ENCODE peak calls at places on chromosomes 5 and 9, in nine cellular contexts. D is GM12878, V is uterus, M is spleen, G is testis, Z is tibial nerve, I is ovary, R is transverse colon, K is stomach. F is an unnamed sample.
A peak's percentile ranks its signal among the peaks of the same experiment; 100 is the strongest.

GRCh38 chr9:98357921-98358535 is 102.6 kb upstream of the TBC1D2 start:
- DNase-seq in V (no peak), I (no peak), R (no peak), D (no peak), M (no peak), Z (no peak), K (no peak), G (no peak), F (no peak)

GRCh38 chr5:158819840-158820620 is 279.7 kb downstream of the EBF1 start:
- DNase-seq in Z (no peak), R (no peak), K (no peak), D (peak; percentile 77), I (no peak), V (no peak), M (no peak), G (no peak), F (no peak)

GRCh38 chr5:143002459-143003327 is 232.5 kb downstream of the ARHGAP26 start:
- DNase-seq in Z (no peak), D (peak; percentile 82), M (peak; percentile 74), V (no peak), I (no peak), G (no peak), K (peak; percentile 36), R (peak; percentile 54), F (no peak)

GRCh38 chr5:78776637-78777036 is 128.1 kb upstream of the LHFPL2 start:
- DNase-seq in I (no peak), M (no peak), G (no peak), K (no peak), Z (no peak), V (no peak), R (no peak), D (no peak), F (no peak)

GRCh38 chr9:136685792-136686533 is 1.3 kb downstream of the AGPAT2 start:
- DNase-seq in R (no peak), K (no peak), M (no peak), I (no peak), Z (no peak), G (no peak), D (no peak), V (no peak), F (peak; percentile 50)

GRCh38 chr5:147558826-147559225 is 49.0 kb upstream of the DPYSL3 start:
- DNase-seq in K (no peak), M (no peak), D (no peak), R (peak; percentile 29), V (peak; percentile 65), Z (peak; percentile 42), G (peak; percentile 46), I (peak; percentile 62), F (no peak)

GRCh38 chr9:77710276-77710675 is 62.2 kb upstream of the GNA14 start:
- DNase-seq in G (no peak), M (no peak), R (no peak), Z (no peak), K (no peak), I (no peak), D (no peak), V (no peak), F (no peak)

GRCh38 chr9:27022920-27023319 is 17.4 kb upstream of the LRRC19 start:
- DNase-seq in M (no peak), K (no peak), V (no peak), I (no peak), R (no peak), G (no peak), Z (no peak), D (no peak), F (no peak)

DNA sequence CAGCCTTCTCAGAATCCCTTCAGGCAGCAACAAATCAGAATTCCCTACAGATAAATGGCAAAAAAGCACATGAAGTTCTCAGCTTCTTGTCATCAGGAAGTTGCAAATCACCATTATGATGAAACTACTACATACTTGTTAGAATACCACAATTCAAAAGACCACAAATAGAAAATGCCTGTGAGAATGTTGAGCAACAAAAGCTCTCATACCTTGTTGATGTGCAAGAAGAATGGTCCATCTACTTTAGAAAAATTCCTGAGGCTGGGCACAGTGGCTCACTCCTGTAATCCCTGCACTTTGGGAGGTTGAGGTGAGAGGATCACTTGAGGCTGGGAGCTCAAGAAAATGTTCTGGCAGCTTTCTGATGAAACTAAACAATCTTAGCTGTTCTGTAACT is 278.1 kb downstream of the ICE1 start:
- DNase-seq in D (no peak), K (no peak), G (no peak), R (no peak), Z (no peak), M (no peak), I (no peak), V (no peak), F (no peak)
- H3K4me3 ChIP-seq in D (no peak overlapping the region), K (no peak overlapping the region), G (no peak overlapping the region), R (no peak overlapping the region), Z (no peak overlapping the region), M (no peak overlapping the region), I (no peak overlapping the region), V (no peak overlapping the region), F (no peak overlapping the region)

GRCh38 chr9:128419061-128419925 is 1.4 kb upstream of the CERCAM start:
- DNase-seq in V (peak; percentile 37), M (no peak), K (no peak), I (no peak), Z (no peak), R (no peak), G (peak; percentile 18), D (no peak), F (no peak)
- H3K4me1 ChIP-seq in V (no peaks in the 10 kb centered on the region), M (peaks cover 29% of the 10 kb centered on the region), K (peaks cover 13% of the 10 kb centered on the region), I (peaks cover 10% of the 10 kb centered on the region), Z (peaks cover 14% of the 10 kb centered on the region), R (peaks cover 24% of the 10 kb centered on the region), G (peaks cover 8% of the 10 kb centered on the region), D (peaks cover 10% of the 10 kb centered on the region), F (peaks cover 11% of the 10 kb centered on the region)

GRCh38 chr9:132770775-132771310 is 100.6 kb downstream of the GTF3C4 start:
- DNase-seq in G (no peak), I (no peak), D (no peak), Z (no peak), M (no peak), R (no peak), K (no peak), V (no peak), F (no peak)

GRCh38 chr9:132773764-132774339 is 103.6 kb downstream of the GTF3C4 start:
- DNase-seq in D (no peak), Z (no peak), R (no peak), M (no peak), K (no peak), G (no peak), V (no peak), I (no peak), F (no peak)

GRCh38 chr9:132769895-132770774 is 99.9 kb downstream of the GTF3C4 start:
- DNase-seq in Z (peak; percentile 56), V (peak; percentile 65), R (peak; percentile 80), I (peak; percentile 74), M (peak; percentile 93), K (peak; percentile 78), G (peak; percentile 62), D (peak; percentile 12), F (peak; percentile 72)

GRCh38 chr9:132773093-132773492 is 102.8 kb downstream of the GTF3C4 start:
- DNase-seq in I (no peak), Z (no peak), M (no peak), D (no peak), K (no peak), V (no peak), G (no peak), R (no peak), F (no peak)

DNA sequence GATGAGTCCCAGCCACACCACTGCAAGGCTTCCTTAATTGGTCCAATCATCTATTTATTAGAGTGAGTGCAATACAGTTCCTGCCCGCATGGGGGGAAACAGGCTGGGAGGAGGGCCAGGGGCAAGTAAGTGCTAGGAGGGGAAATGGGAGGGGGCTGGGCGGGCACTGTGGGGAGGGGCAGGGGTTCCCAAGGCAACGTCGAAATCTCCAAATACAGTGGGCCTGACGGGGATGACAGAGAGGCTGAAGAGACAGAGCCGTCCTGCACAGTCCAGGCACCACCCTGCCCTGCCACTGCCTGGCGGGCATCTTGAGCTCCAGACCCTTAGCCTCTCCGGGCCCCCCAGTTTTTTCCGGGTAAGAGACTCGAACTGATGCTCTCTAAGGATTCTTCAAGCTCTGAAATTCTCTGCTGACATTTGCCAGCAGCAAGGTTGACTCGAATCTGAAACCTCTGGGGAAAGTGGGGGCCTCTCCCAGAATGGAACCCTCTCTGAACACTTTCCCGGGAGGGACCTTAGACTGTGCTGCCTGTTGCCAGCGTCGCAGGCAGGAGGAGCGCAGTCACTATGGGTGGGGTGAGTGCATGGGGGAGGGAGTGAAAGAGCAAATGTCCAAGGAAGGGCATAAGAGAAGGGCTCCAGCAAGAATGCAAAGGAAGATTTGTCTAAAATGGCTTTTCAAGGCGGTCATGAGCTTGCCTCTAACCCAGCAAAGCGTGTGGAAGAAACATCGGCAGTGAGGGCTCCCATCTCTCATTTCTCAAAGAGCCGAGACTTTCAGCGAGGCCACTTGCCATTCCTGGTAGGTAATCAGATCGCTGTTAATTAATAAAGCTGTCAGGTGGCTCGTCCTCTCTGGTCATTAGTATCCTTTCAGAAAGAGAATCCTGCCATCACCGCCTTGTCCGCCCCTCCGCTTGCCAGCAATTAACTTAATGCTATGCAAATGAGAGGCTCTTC is 98.9 kb downstream of the GTF3C4 start:
- DNase-seq in G (peak; percentile 60), M (peak; percentile 83), I (peak; percentile 53), R (peak; percentile 66), V (peak; percentile 35), D (peak; percentile 40), Z (peak; percentile 31), K (peak; percentile 63), F (no peak)
- TF ChIP-seq POLR2A in G (no peak), M (no peak), I (no peak), R (peak; percentile 58), V (no peak), D (peak; percentile 54), Z (no peak), K (no peak), F (no peak)

GRCh38 chr9:95125652-95126051 is 191.9 kb downstream of the FANCC start:
- DNase-seq in K (no peak), I (no peak), Z (no peak), V (no peak), M (no peak), D (no peak), R (no peak), G (no peak), F (no peak)

GRCh38 chr9:95124582-95125359 is 192.7 kb downstream of the FANCC start:
- DNase-seq in D (no peak), Z (no peak), M (no peak), K (no peak), R (no peak), I (no peak), V (no peak), G (no peak), F (no peak)

GRCh38 chr9:95116820-95117204 is 200.7 kb downstream of the FANCC start:
- DNase-seq in R (no peak), D (no peak), V (no peak), G (no peak), M (no peak), K (peak; percentile 60), Z (no peak), I (no peak), F (peak; percentile 30)

GRCh38 chr9:95116002-95116819 is 201.3 kb downstream of the FANCC start:
- DNase-seq in K (peak; percentile 78), R (peak; percentile 57), V (no peak), I (no peak), M (no peak), D (no peak), G (no peak), Z (no peak), F (no peak)

DNA sequence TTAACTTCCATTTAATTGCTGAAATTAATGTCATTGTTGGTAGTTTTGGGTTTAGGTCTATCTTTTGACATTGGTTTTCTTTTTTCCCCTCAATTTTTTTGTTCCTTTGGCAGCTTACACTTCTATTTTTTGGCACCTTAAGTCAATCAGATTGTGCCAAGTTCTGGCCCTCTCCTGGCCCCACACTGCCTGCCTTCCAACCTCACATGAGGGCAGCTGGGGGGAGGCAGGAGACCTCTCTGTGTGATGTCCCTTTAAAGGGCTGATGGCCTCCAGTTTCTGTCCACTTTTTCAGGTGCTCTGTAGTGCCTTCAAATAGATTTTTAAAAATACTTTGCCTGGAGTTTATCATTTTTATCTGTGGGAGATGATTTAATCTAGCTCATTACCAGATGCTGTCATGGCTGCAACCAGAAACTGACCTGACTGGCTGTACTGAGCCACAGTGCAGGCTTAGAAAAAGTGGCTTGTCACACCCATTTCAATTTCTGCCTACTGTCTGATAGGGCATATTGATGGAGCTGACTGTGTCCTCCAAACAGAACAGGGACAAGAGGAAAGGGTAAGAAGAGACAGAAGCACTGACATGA is 196.6 kb downstream of the FANCC start:
- DNase-seq in V (no peak), I (no peak), Z (no peak), K (no peak), R (no peak), G (no peak), D (no peak), M (no peak), F (no peak)
- H3K4me3 ChIP-seq in V (no peak overlapping the region), I (no peak overlapping the region), Z (no peak overlapping the region), K (no peak overlapping the region), R (no peak overlapping the region), G (no peak overlapping the region), D (no peak overlapping the region), M (no peak overlapping the region), F (no peak overlapping the region)

F was measured in right lobe of liver.